ENCODE peak calls at places on chromosomes 1 and 21, in five cellular contexts. Z, L, P, V and N are unnamed samples.

GRCh38 chr1:204711103-204711946 is 25.8 kb upstream of the LRRN2 start:
- DNase-seq in Z (no peak), P (no peak), L (no peak), V (peak; percentile 85), N (no peak)

GRCh38 chr1:112011231-112011630 is 21.8 kb upstream of the KCND3 start:
- DNase-seq in Z (no peak), P (no peak), L (peak; percentile 88), V (no peak), N (no peak)

GRCh38 chr1:6083801-6084467 is 38.2 kb downstream of the KCNAB2 start:
- DNase-seq in L (peak; percentile 80), P (no peak), V (no peak), Z (no peak), N (no peak)

GRCh38 chr21:42112857-42113256 is 41.7 kb downstream of the UMODL1 start:
- DNase-seq in V (no peak), L (peak; percentile 17), Z (no peak), P (no peak), N (no peak)

GRCh38 chr1:115656461-115657077 is 14.8 kb downstream of the VANGL1 start:
- DNase-seq in P (peak; percentile 51), L (no peak), Z (no peak), V (no peak), N (no peak)

GRCh38 chr1:151013518-151013917 is 5.3 kb downstream of the PRUNE1 start:
- DNase-seq in P (peak; percentile 61), V (peak; percentile 61), Z (no peak), L (no peak), N (no peak)

GRCh38 chr1:7657287-7658126 is 113.6 kb upstream of the VAMP3 start:
- DNase-seq in Z (no peak), V (no peak), L (no peak), P (no peak), N (no peak)

GRCh38 chr1:205774277-205775014 is 836 bp downstream of the RAB29 start:
- DNase-seq in Z (no peak), P (no peak), L (peak; percentile 38), V (peak; percentile 56), N (peak; percentile 69)

GRCh38 chr1:185694081-185694480 is 40.1 kb upstream of the HMCN1 start:
- DNase-seq in Z (no peak), P (peak; percentile 27), V (no peak), L (no peak), N (peak; percentile 86)

GRCh38 chr1:181043025-181043880 is 9.5 kb downstream of the MR1 start:
- DNase-seq in L (peak; percentile 30), Z (no peak), V (peak; percentile 34), P (no peak), N (no peak)

GRCh38 chr1:84742653-84743052 is 52.4 kb upstream of the SSX2IP start:
- DNase-seq in Z (no peak), L (peak; percentile 52), P (no peak), V (no peak), N (no peak)

GRCh38 chr1:109253803-109254620 is 4.7 kb downstream of the CELSR2 start:
- DNase-seq in Z (peak; percentile 56), P (no peak), V (peak; percentile 87), L (no peak), N (no peak)

GRCh38 chr1:220451541-220451940 is 76.4 kb upstream of the MARK1 start:
- DNase-seq in Z (no peak), L (no peak), V (no peak), P (no peak), N (no peak)

GRCh38 chr1:160103658-160104519 is 5.5 kb upstream of the IGSF8 start:
- DNase-seq in L (no peak), V (no peak), P (no peak), Z (no peak), N (no peak)

GRCh38 chr1:71792264-71792663 is 490.1 kb downstream of the NEGR1 start:
- DNase-seq in L (no peak), V (no peak), P (no peak), Z (no peak), N (no peak)

GRCh38 chr1:226846801-226847200 is 23.6 kb upstream of the PSEN2 start:
- DNase-seq in L (peak; percentile 69), V (no peak), Z (no peak), P (no peak), N (no peak)

GRCh38 chr1:185244015-185244747 is 72.9 kb downstream of the IVNS1ABP start:
- DNase-seq in L (peak; percentile 85), P (no peak), V (no peak), Z (no peak), N (peak; percentile 33)

GRCh38 chr21:17257784-17258183 is 255.1 kb upstream of the CXADR start:
- DNase-seq in V (no peak), Z (no peak), L (peak; percentile 80), P (no peak), N (no peak)

GRCh38 chr1:98783821-98784220 is 122.3 kb downstream of the SNX7 start:
- DNase-seq in L (no peak), V (no peak), Z (no peak), P (no peak), N (no peak)

GRCh38 chr1:53896673-53897229 is 2.8 kb downstream of the DIO1 start:
- DNase-seq in P (no peak), L (peak; percentile 91), V (no peak), Z (no peak), N (no peak)

GRCh38 chr21:37232274-37233018 is 34.7 kb downstream of the VPS26C start:
- DNase-seq in P (no peak), L (no peak), Z (no peak), V (no peak), N (no peak)

GRCh38 chr1:24294757-24295371 is 24.3 kb upstream of the GRHL3 start:
- DNase-seq in L (peak; percentile 92), V (no peak), P (peak; percentile 35), Z (no peak), N (no peak)

GRCh38 chr1:169427081-169427611 is at the start of gene CCDC181:
- DNase-seq in L (peak; percentile 41), P (peak; percentile 69), Z (peak; percentile 78), V (peak; percentile 6), N (no peak)

DNA sequence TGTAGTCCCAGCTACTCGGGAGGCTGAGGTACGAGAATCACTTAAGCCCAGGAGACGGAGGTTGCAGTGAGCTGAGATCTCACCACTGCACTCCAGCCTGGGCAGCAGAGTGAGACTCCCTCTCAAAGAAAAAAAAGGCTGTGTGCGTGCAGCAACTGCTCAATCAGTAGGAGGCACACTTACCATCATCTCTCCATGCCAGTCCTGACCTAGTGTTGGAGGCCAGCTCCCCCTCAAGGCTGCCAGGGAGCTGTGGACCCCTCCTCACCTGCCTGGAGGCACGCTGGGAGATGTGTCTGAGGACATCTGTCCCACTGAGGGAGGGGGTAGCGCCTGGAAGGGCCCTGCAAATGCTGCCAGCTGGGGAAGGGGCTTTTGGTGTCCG is 11.9 kb downstream of the RPS6KA1 start:
- DNase-seq in V (no peak), Z (no peak), P (no peak), L (no peak), N (no peak)
- H3K4me3 ChIP-seq in V (no peak overlapping the region), Z (no peak overlapping the region), P (no peak overlapping the region), L (no peak overlapping the region), N (no peak overlapping the region)

GRCh38 chr1:2520206-2520605 is 6.2 kb downstream of the PANK4 start:
- DNase-seq in Z (no peak), L (no peak), V (no peak), P (no peak), N (no peak)

GRCh38 chr1:2519029-2519685 is 7.2 kb downstream of the PANK4 start:
- DNase-seq in L (no peak), P (no peak), Z (no peak), V (no peak), N (no peak)

GRCh38 chr1:2522230-2522629 is 4.2 kb downstream of the PANK4 start:
- DNase-seq in Z (no peak), V (no peak), L (no peak), P (no peak), N (no peak)

GRCh38 chr1:2519729-2520128 is 6.7 kb downstream of the PANK4 start:
- DNase-seq in P (no peak), Z (no peak), V (no peak), L (no peak), N (no peak)

GRCh38 chr1:2520806-2521205 is 5.6 kb downstream of the PANK4 start:
- DNase-seq in Z (no peak), V (no peak), L (no peak), P (no peak), N (no peak)
- H3K27me3 ChIP-seq in Z (no peaks in the 10 kb centered on the region), V (no peaks in the 10 kb centered on the region), L (no peaks in the 10 kb centered on the region), P (no peaks in the 10 kb centered on the region), N (no peaks in the 10 kb centered on the region)

GRCh38 chr1:202349263-202349928 is 897 bp downstream of the PPP1R12B start:
- DNase-seq in L (peak; percentile 78), Z (no peak), V (peak; percentile 66), P (no peak), N (no peak)
- H3K27ac ChIP-seq in L (peak overlapping the region; percentile 89), Z (no peak overlapping the region), V (peak overlapping the region; percentile 81), P (peak overlapping the region; percentile 88), N (no peak overlapping the region)

GRCh38 chr21:38817371-38818335 is 11.9 kb downstream of the ETS2 start:
- DNase-seq in V (no peak), L (peak; percentile 90), Z (no peak), P (no peak), N (no peak)

GRCh38 chr21:38820471-38821239 is 14.9 kb downstream of the ETS2 start:
- DNase-seq in L (no peak), V (no peak), Z (no peak), P (no peak), N (no peak)

GRCh38 chr21:38818336-38818723 is 12.6 kb downstream of the ETS2 start:
- DNase-seq in Z (no peak), V (no peak), P (no peak), L (no peak), N (no peak)

GRCh38 chr21:38819719-38820147 is 14.0 kb downstream of the ETS2 start:
- DNase-seq in P (no peak), L (peak; percentile 68), Z (no peak), V (no peak), N (no peak)

DNA sequence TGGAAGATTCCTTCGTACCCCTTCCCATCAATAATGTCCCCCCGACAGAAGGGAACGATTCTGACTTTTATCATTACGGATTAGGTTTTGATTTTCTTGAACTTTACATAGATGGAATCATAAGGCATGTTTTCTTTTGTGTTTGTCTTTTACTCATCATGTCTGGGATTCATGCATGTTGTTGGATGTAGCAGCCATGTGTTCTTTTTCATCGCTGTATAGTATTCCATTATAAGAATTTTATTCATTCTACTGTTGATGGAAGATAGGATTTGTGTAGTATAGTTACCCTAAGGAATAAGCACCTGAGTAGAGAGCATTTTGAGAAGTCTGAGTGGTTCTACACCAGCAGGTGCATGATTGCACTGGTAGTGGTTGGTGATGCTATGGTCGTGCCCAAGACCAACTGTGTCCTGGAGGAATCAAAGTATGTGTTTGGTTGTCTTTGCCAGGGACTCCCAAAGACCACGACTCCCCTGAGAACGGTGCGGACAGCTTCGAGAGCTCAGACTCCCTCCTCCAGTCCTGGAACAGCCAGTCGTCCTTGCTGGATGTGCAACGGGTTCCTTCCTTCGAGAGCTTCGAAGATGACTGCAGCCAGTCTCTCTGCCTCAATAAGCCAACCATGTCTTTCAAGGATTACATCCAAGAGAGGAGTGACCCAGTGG is 13.5 kb downstream of the ETS2 start:
- DNase-seq in Z (no peak), V (no peak), L (no peak), P (no peak), N (no peak)
- H3K4me3 ChIP-seq in Z (no peak overlapping the region), V (no peak overlapping the region), L (no peak overlapping the region), P (no peak overlapping the region), N (no peak overlapping the region)

DNA sequence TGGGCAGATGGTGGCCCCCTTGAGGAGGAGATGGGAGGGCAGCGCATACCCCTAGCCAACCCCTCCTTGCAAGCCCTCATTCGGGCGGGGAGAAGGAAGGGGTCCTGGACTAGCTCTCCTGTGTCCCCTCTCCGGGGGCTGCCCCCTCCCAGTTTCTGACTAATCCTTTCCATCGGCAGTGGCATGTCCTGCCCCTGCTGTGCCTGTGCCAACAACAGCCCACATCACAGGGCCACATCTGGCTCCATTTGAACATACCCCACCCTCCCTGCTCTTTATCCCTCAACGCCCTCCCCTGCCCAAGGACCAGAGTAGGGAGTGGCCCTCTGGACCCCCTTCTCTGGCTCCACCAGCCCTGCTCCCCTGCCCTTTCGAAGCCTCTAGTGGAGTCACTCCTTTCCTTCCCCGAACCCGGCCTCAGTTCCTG is 11.0 kb upstream of the LMNA start:
- DNase-seq in V (no peak), P (no peak), Z (no peak), L (peak; percentile 89), N (peak; percentile 33)
- H3K27me3 ChIP-seq in V (no peaks in the 10 kb centered on the region), P (no peaks in the 10 kb centered on the region), Z (no peaks in the 10 kb centered on the region), L (no peaks in the 10 kb centered on the region), N (no peaks in the 10 kb centered on the region)